ENCODE peak calls at places on chromosomes 16 and 17, in six cellular contexts. D, J, Q, R, E and M are unnamed samples. For H3K4me1, the result is how much of the 10 kb centered on the place peaks cover.

GRCh38 chr17:64077409-64077808 is 52.5 kb downstream of the ERN1 start:
- DNase-seq in D (no peak), J (no peak), Q (peak), R (no peak), E (peak), M (no peak)

GRCh38 chr17:17886747-17887146 is 50.0 kb upstream of the SREBF1 start:
- DNase-seq in D (no peak), J (no peak), Q (no peak), R (no peak), E (no peak), M (peak)

GRCh38 chr17:81952792-81953228 is 5.8 kb upstream of the MYADML2 start:
- DNase-seq in D (no peak), J (peak), Q (no peak), R (no peak), E (no peak), M (peak)

GRCh38 chr16:9484436-9484835 is 393.0 kb downstream of the HAPSTR1 start:
- DNase-seq in D (no peak), J (no peak), Q (no peak), R (no peak), E (no peak), M (no peak)

GRCh38 chr17:35496470-35497290 is 40.8 kb downstream of the SLFN12L start:
- DNase-seq in D (no peak), J (peak), Q (no peak), R (no peak), E (no peak), M (no peak)

GRCh38 chr16:50979806-50980620 is 171.1 kb downstream of the SALL1 start:
- DNase-seq in D (no peak), J (no peak), Q (no peak), R (no peak), E (no peak), M (no peak)

GRCh38 chr16:1095450-1096163 is 437 bp downstream of the C1QTNF8 start:
- DNase-seq in D (no peak), J (peak), Q (no peak), R (no peak), E (no peak), M (no peak)

GRCh38 chr17:40552806-40553693 is 12.2 kb downstream of the CCR7 start:
- DNase-seq in D (no peak), J (no peak), Q (no peak), R (no peak), E (no peak), M (peak)

GRCh38 chr17:73566905-73567782 is 77.1 kb downstream of the SDK2 start:
- DNase-seq in D (no peak), J (no peak), Q (no peak), R (peak), E (no peak), M (peak)

DNA sequence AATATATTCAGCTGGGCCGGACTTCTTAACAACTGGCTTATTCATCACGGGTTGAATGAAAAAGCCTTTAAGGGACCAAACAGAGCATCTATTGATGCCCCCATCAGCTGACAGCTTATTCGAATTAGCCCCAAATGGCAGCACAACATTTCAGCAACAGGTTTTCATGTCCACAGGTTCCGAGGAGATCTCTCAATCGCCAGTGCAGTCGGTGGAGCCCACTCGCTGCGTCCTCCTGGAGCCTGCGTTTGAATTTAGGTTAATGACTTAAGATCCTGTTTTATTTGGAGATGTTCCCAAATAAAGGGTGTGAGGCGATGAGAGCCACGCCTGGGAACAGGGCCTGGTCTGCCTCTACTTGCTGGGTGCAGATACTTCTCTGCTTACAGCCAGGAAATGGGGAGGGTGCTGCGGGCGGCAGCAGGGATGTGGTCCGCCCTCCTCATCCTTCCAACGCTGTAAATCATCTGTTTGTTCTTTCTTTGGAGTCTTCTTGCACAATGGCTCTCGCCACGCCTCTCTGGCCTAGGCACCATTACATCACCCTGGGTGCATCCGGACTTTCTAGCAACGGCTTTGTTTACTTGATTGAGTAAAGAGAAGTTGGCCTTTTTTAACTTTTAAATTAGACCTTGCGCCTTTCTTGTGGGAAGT is 22.6 kb downstream of the NDE1 start:
- DNase-seq in D (no peak), J (peak), Q (peak), R (peak), E (peak), M (no peak)
- H3K4me3 ChIP-seq in D (no peak), J (peak), Q (no peak), R (peak), E (no peak), M (no peak)

DNA sequence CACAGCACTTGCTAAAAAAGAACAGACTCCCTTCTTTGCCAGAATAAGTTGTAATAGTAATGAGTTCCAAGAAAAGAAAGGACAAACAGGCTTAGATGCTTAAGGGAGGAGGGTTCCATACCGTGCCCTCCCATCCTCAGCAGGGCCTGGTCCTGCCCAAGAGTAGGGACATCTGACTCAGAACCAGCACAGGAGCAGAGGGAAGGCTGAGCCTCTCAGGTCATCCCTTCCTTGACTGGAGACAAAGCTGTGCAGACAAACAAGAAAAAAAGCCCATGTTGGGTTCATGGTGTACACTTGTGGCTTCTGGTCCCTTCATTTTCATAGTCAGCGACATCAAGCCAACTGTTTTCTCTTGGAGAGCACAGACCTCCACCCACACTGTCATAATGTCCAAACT is 44.2 kb upstream of the NDRG4 start:
- DNase-seq in D (no peak), J (no peak), Q (no peak), R (no peak), E (no peak), M (no peak)
- H3K4me1 ChIP-seq in D (under half), J (under half), Q (under half), R (under half), E (under half), M (under half)

GRCh38 chr16:66270333-66270927 is 96.1 kb upstream of the CDH5 start:
- DNase-seq in D (peak), J (peak), Q (peak), R (peak), E (peak), M (peak)
- H3K4me3 ChIP-seq in D (no peak), J (peak), Q (no peak), R (no peak), E (peak), M (no peak)

GRCh38 chr16:31807086-31807485 is 66.5 kb upstream of the ZNF267 start:
- DNase-seq in D (no peak), J (no peak), Q (no peak), R (no peak), E (no peak), M (no peak)

GRCh38 chr16:31810863-31811262 is 62.7 kb upstream of the ZNF267 start:
- DNase-seq in D (no peak), J (no peak), Q (no peak), R (no peak), E (no peak), M (no peak)
- H3K4me1 ChIP-seq in D (under half), J (under half), Q (under half), R (under half), E (under half), M (under half)

GRCh38 chr17:83109386-83109785 is 30.0 kb downstream of the METRNL start:
- DNase-seq in D (no peak), J (peak), Q (no peak), R (no peak), E (no peak), M (no peak)
- H3K4me3 ChIP-seq in D (no peak), J (no peak), Q (no peak), R (no peak), E (no peak), M (no peak)

GRCh38 chr16:69406780-69407331 is 17.6 kb upstream of the CYB5B start:
- DNase-seq in D (no peak), J (no peak), Q (no peak), R (no peak), E (no peak), M (no peak)

GRCh38 chr16:69405326-69405725 is 19.1 kb upstream of the CYB5B start:
- DNase-seq in D (no peak), J (no peak), Q (no peak), R (no peak), E (no peak), M (no peak)

GRCh38 chr16:69407702-69408323 is 16.6 kb upstream of the CYB5B start:
- DNase-seq in D (no peak), J (no peak), Q (no peak), R (no peak), E (no peak), M (no peak)

GRCh38 chr16:69404275-69404805 is 18.5 kb upstream of the TERF2 start:
- DNase-seq in D (no peak), J (no peak), Q (peak), R (no peak), E (peak), M (no peak)

GRCh38 chr16:69405757-69406156 is 18.7 kb upstream of the CYB5B start:
- DNase-seq in D (no peak), J (no peak), Q (no peak), R (no peak), E (no peak), M (no peak)
- H3K4me1 ChIP-seq in D (under half), J (under half), Q (under half), R (under half), E (under half), M (under half)

GRCh38 chr16:3189869-3190268 is 1.9 kb downstream of the OR1F1 start:
- DNase-seq in D (no peak), J (no peak), Q (no peak), R (no peak), E (no peak), M (peak)
- H3K4me3 ChIP-seq in D (peak), J (no peak), Q (no peak), R (peak), E (peak), M (peak)

DNA sequence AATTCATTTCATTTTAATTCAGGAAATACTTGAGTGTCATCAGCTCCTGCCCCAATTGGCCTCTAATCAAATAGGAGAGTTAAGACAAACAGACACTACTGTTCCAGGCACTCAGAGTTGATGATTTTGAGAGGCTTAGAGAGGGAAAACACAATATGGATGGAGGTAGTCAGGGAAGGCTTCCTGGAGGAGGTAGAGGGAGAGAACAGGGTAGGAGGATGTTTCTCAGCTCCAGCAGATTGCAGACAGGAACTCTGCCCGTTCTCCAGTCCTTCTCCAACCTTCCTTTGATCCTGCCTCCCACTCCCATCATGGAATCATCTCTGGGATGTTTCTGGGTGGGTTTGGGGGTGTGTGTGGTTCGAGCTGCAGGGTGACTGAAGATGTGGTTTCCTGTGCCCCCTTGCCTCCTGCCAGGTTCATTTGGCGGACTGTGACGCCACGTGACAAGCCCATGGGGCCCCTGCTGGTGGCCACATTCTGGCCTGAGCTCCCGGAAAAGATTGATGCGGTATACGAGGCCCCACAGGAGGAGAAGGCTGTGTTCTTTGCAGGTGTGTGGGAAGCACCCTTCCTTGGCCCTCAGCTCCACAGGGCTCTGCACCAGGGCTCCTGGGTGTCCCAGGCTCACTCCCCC is 12.2 kb upstream of the LPCAT2 start:
- DNase-seq in D (no peak), J (no peak), Q (no peak), R (no peak), E (no peak), M (peak)
- H3K4me1 ChIP-seq in D (under half), J (under half), Q (under half), R (under half), E (under half), M (under half)